ENCODE peak calls at places on chromosomes 6 and 20, in eight cellular contexts. K, H, D, O, F, T, L and I are unnamed samples.

GRCh38 chr20:59580991-59581401 is 23.3 kb upstream of the PHACTR3 start:
- DNase-seq in K (no peak), H (no peak), D (no peak), O (no peak), F (no peak), T (no peak), L (no peak), I (no peak)

GRCh38 chr6:13766201-13766634 is 48.1 kb downstream of the MCUR1 start:
- DNase-seq in K (peak), H (no peak), D (no peak), O (peak), F (peak), T (no peak), L (peak), I (no peak)

GRCh38 chr6:65531545-65531944 is 175.5 kb downstream of the EYS start:
- DNase-seq in K (no peak), H (no peak), D (no peak), O (no peak), F (no peak), T (no peak), L (no peak), I (no peak)

GRCh38 chr6:157642736-157643135 is 180.3 kb upstream of the SNX9 start:
- DNase-seq in K (no peak), H (no peak), D (no peak), O (no peak), F (no peak), T (no peak), L (no peak), I (no peak)

GRCh38 chr6:9984607-9985006 is 430.3 kb downstream of the TFAP2A start:
- DNase-seq in K (no peak), H (no peak), D (no peak), O (no peak), F (no peak), T (no peak), L (no peak), I (no peak)

GRCh38 chr6:5379647-5380242 is 118.4 kb downstream of the FARS2 start:
- DNase-seq in K (no peak), H (no peak), D (no peak), O (peak), F (peak), T (no peak), L (peak), I (no peak)

GRCh38 chr20:1803216-1804128 is 91.7 kb upstream of the SIRPA start:
- DNase-seq in K (peak), H (no peak), D (no peak), O (peak), F (peak), T (peak), L (peak), I (no peak)

GRCh38 chr6:127486934-127487333 is 27.7 kb upstream of the KIAA0408 start:
- DNase-seq in K (no peak), H (no peak), D (no peak), O (no peak), F (no peak), T (no peak), L (no peak), I (no peak)

GRCh38 chr6:16555550-16555949 is 205.7 kb downstream of the ATXN1 start:
- DNase-seq in K (no peak), H (no peak), D (no peak), O (no peak), F (no peak), T (no peak), L (no peak), I (no peak)

GRCh38 chr6:5580736-5581568 is 319.6 kb downstream of the FARS2 start:
- DNase-seq in K (no peak), H (no peak), D (no peak), O (no peak), F (no peak), T (no peak), L (no peak), I (no peak)

GRCh38 chr6:42088101-42088591 is 37.8 kb downstream of the TAF8 start:
- DNase-seq in K (no peak), H (no peak), D (no peak), O (no peak), F (peak), T (no peak), L (peak), I (no peak)

GRCh38 chr6:110063864-110064263 is 85.8 kb downstream of the GPR6 start:
- DNase-seq in K (no peak), H (no peak), D (peak), O (no peak), F (no peak), T (no peak), L (no peak), I (peak)

GRCh38 chr6:85644374-85644762 is 1.7 kb upstream of the SYNCRIP start:
- DNase-seq in K (no peak), H (no peak), D (no peak), O (no peak), F (no peak), T (no peak), L (no peak), I (no peak)

GRCh38 chr6:81876977-81877376 is 124.5 kb upstream of the TENT5A start:
- DNase-seq in K (no peak), H (no peak), D (no peak), O (no peak), F (peak), T (no peak), L (no peak), I (no peak)

GRCh38 chr20:64233725-64234124 is 21.8 kb upstream of the PCMTD2 start:
- DNase-seq in K (no peak), H (no peak), D (no peak), O (no peak), F (no peak), T (peak), L (no peak), I (no peak)

GRCh38 chr20:19621072-19621471 is 137.0 kb upstream of the RIN2 start:
- DNase-seq in K (no peak), H (peak), D (no peak), O (no peak), F (peak), T (no peak), L (no peak), I (no peak)

GRCh38 chr20:37007898-37008649 is 56.6 kb upstream of the SAMHD1 start:
- DNase-seq in K (no peak), H (no peak), D (peak), O (peak), F (peak), T (no peak), L (peak), I (no peak)

GRCh38 chr20:53940883-53941546 is 129.4 kb downstream of the BCAS1 start:
- DNase-seq in K (peak), H (no peak), D (peak), O (peak), F (peak), T (no peak), L (peak), I (peak)

GRCh38 chr6:114342086-114342825 is 567 bp downstream of the HS3ST5 start:
- DNase-seq in K (no peak), H (peak), D (no peak), O (peak), F (no peak), T (no peak), L (peak), I (no peak)

GRCh38 chr20:34215711-34216381 is 25.4 kb upstream of the ASIP start:
- DNase-seq in K (peak), H (peak), D (no peak), O (peak), F (peak), T (peak), L (peak), I (peak)

GRCh38 chr6:70738028-70738427 is 70.3 kb downstream of the SMAP1 start:
- DNase-seq in K (no peak), H (no peak), D (no peak), O (peak), F (no peak), T (no peak), L (peak), I (no peak)

GRCh38 chr6:165987483-165988305 is 180.0 kb downstream of the TBXT start:
- DNase-seq in K (no peak), H (no peak), D (peak), O (peak), F (peak), T (peak), L (peak), I (no peak)

GRCh38 chr20:38836991-38837390 is 31.5 kb downstream of the PPP1R16B start:
- DNase-seq in K (no peak), H (no peak), D (no peak), O (no peak), F (no peak), T (no peak), L (no peak), I (no peak)

GRCh38 chr6:155125916-155126315 is 130.8 kb downstream of the TIAM2 start:
- DNase-seq in K (no peak), H (no peak), D (peak), O (no peak), F (no peak), T (no peak), L (peak), I (no peak)

GRCh38 chr6:136347847-136348246 is 58.2 kb upstream of the BCLAF1 start:
- DNase-seq in K (no peak), H (no peak), D (no peak), O (peak), F (no peak), T (no peak), L (peak), I (no peak)

GRCh38 chr6:11711644-11711993 is 67.0 kb downstream of the ADTRP start:
- DNase-seq in K (no peak), H (no peak), D (no peak), O (no peak), F (no peak), T (no peak), L (peak), I (no peak)

GRCh38 chr20:31811796-31812728 is 7.1 kb upstream of the MYLK2 start:
- DNase-seq in K (peak), H (no peak), D (peak), O (no peak), F (peak), T (no peak), L (peak), I (no peak)

GRCh38 chr20:5056801-5057599 is 55.7 kb upstream of the SLC23A2 start:
- DNase-seq in K (no peak), H (no peak), D (no peak), O (peak), F (no peak), T (peak), L (peak), I (no peak)

GRCh38 chr6:31617010-31617409 is 2.0 kb downstream of the AIF1 start:
- DNase-seq in K (no peak), H (no peak), D (no peak), O (no peak), F (no peak), T (no peak), L (no peak), I (no peak)

GRCh38 chr6:43499028-43499815 is 10.9 kb downstream of the LRRC73 start:
- DNase-seq in K (no peak), H (no peak), D (no peak), O (no peak), F (no peak), T (no peak), L (no peak), I (no peak)

GRCh38 chr6:13733178-13733851 is 21.7 kb upstream of the RANBP9 start:
- DNase-seq in K (no peak), H (no peak), D (peak), O (peak), F (peak), T (peak), L (peak), I (no peak)

GRCh38 chr6:41815587-41815986 is 28.1 kb downstream of the TOMM6 start:
- DNase-seq in K (no peak), H (no peak), D (no peak), O (no peak), F (no peak), T (no peak), L (no peak), I (no peak)

GRCh38 chr20:36845288-36845969 is 30.5 kb upstream of the TLDC2 start:
- DNase-seq in K (no peak), H (peak), D (no peak), O (no peak), F (no peak), T (no peak), L (no peak), I (no peak)

GRCh38 chr6:88867841-88868558 is 95.4 kb downstream of the RNGTT start:
- DNase-seq in K (no peak), H (no peak), D (no peak), O (no peak), F (peak), T (no peak), L (peak), I (no peak)

GRCh38 chr6:39952170-39952569 is 17.9 kb upstream of the MOCS1 start:
- DNase-seq in K (no peak), H (no peak), D (peak), O (peak), F (no peak), T (no peak), L (peak), I (no peak)

GRCh38 chr20:48986899-48987298 is 59.2 kb upstream of the CSE1L start:
- DNase-seq in K (no peak), H (no peak), D (no peak), O (peak), F (no peak), T (no peak), L (no peak), I (no peak)

GRCh38 chr6:147201885-147202515 is 2.2 kb upstream of the STXBP5 start:
- DNase-seq in K (no peak), H (peak), D (no peak), O (no peak), F (peak), T (peak), L (peak), I (no peak)

GRCh38 chr6:130140084-130140483 is 82.7 kb downstream of the SAMD3 start:
- DNase-seq in K (no peak), H (no peak), D (no peak), O (no peak), F (no peak), T (no peak), L (peak), I (no peak)

GRCh38 chr20:2022163-2022562 is 28.3 kb upstream of the PDYN start:
- DNase-seq in K (no peak), H (no peak), D (no peak), O (no peak), F (peak), T (no peak), L (no peak), I (no peak)

GRCh38 chr6:90820436-90820835 is 233.6 kb upstream of the MAP3K7 start:
- DNase-seq in K (no peak), H (no peak), D (no peak), O (no peak), F (peak), T (no peak), L (no peak), I (no peak)